ENCODE peak calls at places on chromosome 14, in five cellular contexts. One of them, this sample, is unnamed.
A peak's percentile ranks its signal among the peaks of the same experiment; 100 is the strongest.

GRCh38 chr14:95948608-95949007 is 72.0 kb downstream of the TUNAR start:
- DNase-seq in A549: no peak
- DNase-seq in Peyer's patch: no peak
- DNase-seq in body of pancreas: no peak
- DNase-seq in transverse colon: no peak
- DNase-seq in this sample: no peak

GRCh38 chr14:67477926-67478915 is 10.3 kb downstream of the TMEM229B start:
- DNase-seq in Peyer's patch: no peak
- DNase-seq in body of pancreas: no peak
- DNase-seq in transverse colon: no peak
- DNase-seq in A549: no peak
- DNase-seq in this sample: no peak

GRCh38 chr14:30988509-30988908 is 36.9 kb upstream of the AP4S1 start:
- DNase-seq in transverse colon: no peak
- DNase-seq in body of pancreas: no peak
- DNase-seq in A549: no peak
- DNase-seq in Peyer's patch: no peak
- DNase-seq in this sample: no peak

GRCh38 chr14:68513838-68514610 is 278.8 kb downstream of the ZFP36L1 start:
- DNase-seq in A549: no peak
- DNase-seq in Peyer's patch: no peak
- DNase-seq in body of pancreas: no peak
- DNase-seq in transverse colon: no peak
- DNase-seq in this sample: no peak

GRCh38 chr14:81453166-81453766 is 53.1 kb upstream of the STON2 start:
- DNase-seq in transverse colon: peak; percentile 62
- DNase-seq in Peyer's patch: no peak
- DNase-seq in A549: peak; percentile 41
- DNase-seq in body of pancreas: peak; percentile 70
- DNase-seq in this sample: peak; percentile 33

GRCh38 chr14:61033024-61033423 is 52.0 kb downstream of the SLC38A6 start:
- DNase-seq in Peyer's patch: no peak
- DNase-seq in transverse colon: no peak
- DNase-seq in A549: no peak
- DNase-seq in body of pancreas: no peak
- DNase-seq in this sample: no peak

GRCh38 chr14:40252817-40253447 is 820.7 kb upstream of the FBXO33 start:
- DNase-seq in body of pancreas: no peak
- DNase-seq in Peyer's patch: no peak
- DNase-seq in A549: no peak
- DNase-seq in transverse colon: no peak
- DNase-seq in this sample: no peak

GRCh38 chr14:33589334-33589733 is 361.5 kb downstream of the EGLN3 start:
- DNase-seq in body of pancreas: peak; percentile 59
- DNase-seq in transverse colon: no peak
- DNase-seq in A549: no peak
- DNase-seq in Peyer's patch: no peak
- DNase-seq in this sample: no peak

GRCh38 chr14:31785574-31785973 is 224.4 kb downstream of the NUBPL start:
- DNase-seq in transverse colon: no peak
- DNase-seq in Peyer's patch: no peak
- DNase-seq in body of pancreas: no peak
- DNase-seq in A549: no peak
- DNase-seq in this sample: no peak

GRCh38 chr14:77641534-77642341 is 25.3 kb upstream of the SPTLC2 start:
- DNase-seq in body of pancreas: peak; percentile 68
- DNase-seq in transverse colon: peak; percentile 76
- DNase-seq in A549: no peak
- DNase-seq in Peyer's patch: peak; percentile 78
- DNase-seq in this sample: peak; percentile 89

GRCh38 chr14:24895243-24895583 is 154.7 kb downstream of the STXBP6 start:
- DNase-seq in transverse colon: no peak
- DNase-seq in A549: no peak
- DNase-seq in body of pancreas: no peak
- DNase-seq in Peyer's patch: no peak
- DNase-seq in this sample: no peak

GRCh38 chr14:70317969-70318634 is 41.4 kb downstream of the COX16 start:
- DNase-seq in A549: peak; percentile 40
- DNase-seq in body of pancreas: peak; percentile 66
- DNase-seq in transverse colon: peak; percentile 29
- DNase-seq in Peyer's patch: no peak
- DNase-seq in this sample: no peak

GRCh38 chr14:57013987-57014386 is 203.7 kb upstream of the OTX2 start:
- DNase-seq in A549: no peak
- DNase-seq in Peyer's patch: no peak
- DNase-seq in body of pancreas: no peak
- DNase-seq in transverse colon: no peak
- DNase-seq in this sample: no peak

GRCh38 chr14:39491134-39491541 is 58.9 kb upstream of the FBXO33 start:
- DNase-seq in Peyer's patch: no peak
- DNase-seq in body of pancreas: no peak
- DNase-seq in transverse colon: no peak
- DNase-seq in A549: peak; percentile 15
- DNase-seq in this sample: no peak

GRCh38 chr14:97723321-97723720 is 926.1 kb downstream of the VRK1 start:
- DNase-seq in Peyer's patch: no peak
- DNase-seq in A549: no peak
- DNase-seq in body of pancreas: no peak
- DNase-seq in transverse colon: no peak
- DNase-seq in this sample: no peak

GRCh38 chr14:104784846-104785707 is 10.5 kb downstream of the AKT1 start:
- DNase-seq in body of pancreas: peak; percentile 62
- DNase-seq in A549: no peak
- DNase-seq in transverse colon: no peak
- DNase-seq in Peyer's patch: no peak
- DNase-seq in this sample: no peak

GRCh38 chr14:98059106-98059505 is 1212.9 kb downstream of the BCL11B start:
- DNase-seq in transverse colon: no peak
- DNase-seq in Peyer's patch: no peak
- DNase-seq in A549: no peak
- DNase-seq in body of pancreas: no peak
- DNase-seq in this sample: no peak

GRCh38 chr14:105364100-105364708 is 34.1 kb upstream of the TEX22 start:
- DNase-seq in A549: peak; percentile 20
- DNase-seq in body of pancreas: no peak
- DNase-seq in transverse colon: peak; percentile 47
- DNase-seq in Peyer's patch: no peak
- DNase-seq in this sample: no peak

GRCh38 chr14:60563113-60563512 is 54.2 kb downstream of the SIX6 start:
- DNase-seq in body of pancreas: no peak
- DNase-seq in A549: no peak
- DNase-seq in Peyer's patch: no peak
- DNase-seq in transverse colon: no peak
- DNase-seq in this sample: no peak

GRCh38 chr14:24710403-24711063 is 76.5 kb upstream of the GZMB start:
- DNase-seq in Peyer's patch: no peak
- DNase-seq in transverse colon: peak; percentile 44
- DNase-seq in body of pancreas: peak; percentile 64
- DNase-seq in A549: peak; percentile 26
- DNase-seq in this sample: peak; percentile 51

GRCh38 chr14:81684696-81685095 is 151.0 kb upstream of the SEL1L start:
- DNase-seq in A549: no peak
- DNase-seq in transverse colon: no peak
- DNase-seq in body of pancreas: no peak
- DNase-seq in Peyer's patch: no peak
- DNase-seq in this sample: no peak

GRCh38 chr14:52175982-52176502 is 91.5 kb upstream of the PTGDR start:
- DNase-seq in body of pancreas: no peak
- DNase-seq in transverse colon: peak; percentile 25
- DNase-seq in Peyer's patch: no peak
- DNase-seq in A549: no peak
- DNase-seq in this sample: no peak

GRCh38 chr14:70254476-70254961 is 65.8 kb upstream of the SLC8A3 start:
- DNase-seq in Peyer's patch: peak; percentile 71
- DNase-seq in body of pancreas: peak; percentile 84
- DNase-seq in A549: no peak
- DNase-seq in transverse colon: peak; percentile 80
- DNase-seq in this sample: peak; percentile 9

GRCh38 chr14:22766457-22767322 is at the start of gene OXA1L:
- DNase-seq in Peyer's patch: peak; percentile 94
- DNase-seq in A549: peak; percentile 92
- DNase-seq in body of pancreas: peak; percentile 99
- DNase-seq in transverse colon: peak; percentile 98
- DNase-seq in this sample: peak; percentile 99
- TF ChIP-seq POLR2A in Peyer's patch: peak; percentile 38
- TF ChIP-seq POLR2A in A549: peak; percentile 85
- TF ChIP-seq POLR2A in body of pancreas: peak; percentile 87
- TF ChIP-seq POLR2A in transverse colon: peak; percentile 70
- TF ChIP-seq POLR2A in this sample: no peak

DNA sequence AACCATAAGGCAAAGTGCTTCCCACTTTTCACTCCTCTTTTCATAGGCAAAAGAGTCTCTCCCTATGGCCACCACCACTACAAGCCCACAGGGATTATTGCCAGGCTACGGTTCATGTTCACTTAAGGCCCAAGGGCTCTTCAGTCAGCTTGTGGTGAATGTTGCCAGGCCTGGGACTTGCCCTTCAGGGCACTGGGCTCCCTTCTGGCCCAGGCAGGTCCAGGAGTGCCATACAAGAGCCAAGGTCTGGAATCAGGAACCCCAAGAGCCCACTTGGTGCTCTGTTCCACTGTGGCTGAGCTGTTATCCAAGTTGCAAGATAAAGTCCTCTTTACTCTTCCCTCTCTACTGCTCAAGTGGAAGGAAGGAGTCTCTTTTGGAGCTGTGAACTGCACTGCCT is 307.6 kb downstream of the FUT8 start:
- DNase-seq in transverse colon: no peak
- DNase-seq in Peyer's patch: no peak
- DNase-seq in A549: no peak
- DNase-seq in body of pancreas: no peak
- DNase-seq in this sample: no peak
- H3K4me1 ChIP-seq in transverse colon: no peaks in the 10 kb centered on the region
- H3K4me1 ChIP-seq in Peyer's patch: no peaks in the 10 kb centered on the region
- H3K4me1 ChIP-seq in A549: no peaks in the 10 kb centered on the region
- H3K4me1 ChIP-seq in body of pancreas: no peaks in the 10 kb centered on the region
- H3K4me1 ChIP-seq in this sample: no peaks in the 10 kb centered on the region

DNA sequence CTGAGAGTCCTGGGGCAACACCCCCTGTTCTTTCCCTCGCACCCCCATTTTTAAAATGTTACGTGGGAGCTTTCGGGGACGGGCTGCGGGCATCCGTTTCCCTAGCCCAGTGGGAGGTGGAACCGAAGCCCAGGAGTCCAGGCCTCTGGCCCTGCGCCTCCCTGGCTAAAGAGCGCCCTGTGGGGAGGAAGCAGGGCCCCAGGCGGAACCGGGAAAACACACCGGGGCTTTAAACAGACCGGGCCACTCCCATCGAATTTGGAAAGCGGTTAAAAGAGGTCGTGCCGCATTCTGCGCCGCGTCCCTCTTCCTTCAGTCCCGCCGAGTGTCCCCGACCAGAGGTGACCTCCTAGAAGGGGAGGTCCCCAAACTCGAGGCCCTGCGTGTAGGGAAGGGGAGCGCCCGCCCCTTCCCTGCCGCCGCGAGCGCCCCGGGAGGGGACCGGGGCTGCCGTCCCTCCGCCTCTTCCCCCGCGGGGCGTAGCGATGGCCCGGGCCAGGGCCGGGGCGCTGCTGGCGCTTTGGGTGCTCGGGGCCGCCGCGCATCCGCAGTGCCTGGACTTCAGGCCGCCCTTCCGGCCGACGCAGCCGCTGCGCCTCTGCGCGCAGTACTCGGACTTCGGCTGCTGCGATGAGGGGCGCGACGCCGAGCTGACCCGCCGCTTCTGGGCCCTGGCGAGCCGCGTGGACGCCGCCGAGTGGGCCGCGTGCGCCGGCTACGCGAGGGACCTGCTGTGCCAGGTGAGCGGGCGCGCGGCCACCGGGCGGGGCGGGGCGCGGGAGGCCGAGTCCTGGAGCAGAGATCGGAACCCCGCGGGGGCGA is at the start of gene HHIPL1:
- DNase-seq in A549: no peak
- DNase-seq in Peyer's patch: peak; percentile 51
- DNase-seq in body of pancreas: peak; percentile 16
- DNase-seq in transverse colon: no peak
- DNase-seq in this sample: peak; percentile 27
- TF ChIP-seq POLR2A in A549: no peak
- TF ChIP-seq POLR2A in Peyer's patch: no peak
- TF ChIP-seq POLR2A in body of pancreas: no peak
- TF ChIP-seq POLR2A in transverse colon: no peak
- TF ChIP-seq POLR2A in this sample: no peak

GRCh38 chr14:64715628-64716412 is 11.6 kb downstream of the PLEKHG3 start:
- DNase-seq in transverse colon: no peak
- DNase-seq in Peyer's patch: peak; percentile 48
- DNase-seq in A549: no peak
- DNase-seq in body of pancreas: peak; percentile 69
- DNase-seq in this sample: no peak

GRCh38 chr14:64718762-64719161 is 14.5 kb downstream of the PLEKHG3 start:
- DNase-seq in body of pancreas: peak; percentile 4
- DNase-seq in Peyer's patch: peak; percentile 39
- DNase-seq in A549: no peak
- DNase-seq in transverse colon: no peak
- DNase-seq in this sample: peak; percentile 24

GRCh38 chr14:64720190-64720589 is 16.0 kb downstream of the PLEKHG3 start:
- DNase-seq in A549: peak; percentile 91
- DNase-seq in Peyer's patch: peak; percentile 73
- DNase-seq in transverse colon: peak; percentile 81
- DNase-seq in body of pancreas: peak; percentile 75
- DNase-seq in this sample: peak; percentile 25

GRCh38 chr14:64719601-64720000 is 15.4 kb downstream of the PLEKHG3 start:
- DNase-seq in A549: no peak
- DNase-seq in body of pancreas: peak; percentile 6
- DNase-seq in transverse colon: no peak
- DNase-seq in Peyer's patch: peak; percentile 25
- DNase-seq in this sample: no peak

GRCh38 chr14:64717870-64718269 is 13.6 kb downstream of the PLEKHG3 start:
- DNase-seq in body of pancreas: peak; percentile 80
- DNase-seq in Peyer's patch: peak; percentile 48
- DNase-seq in A549: no peak
- DNase-seq in transverse colon: no peak
- DNase-seq in this sample: peak; percentile 61
- H3K4me1 ChIP-seq in body of pancreas: peaks cover 89% of the 10 kb centered on the region
- H3K4me1 ChIP-seq in Peyer's patch: no peaks in the 10 kb centered on the region
- H3K4me1 ChIP-seq in A549: peaks cover 77% of the 10 kb centered on the region
- H3K4me1 ChIP-seq in transverse colon: peaks cover 77% of the 10 kb centered on the region
- H3K4me1 ChIP-seq in this sample: peaks cover 34% of the 10 kb centered on the region

DNA sequence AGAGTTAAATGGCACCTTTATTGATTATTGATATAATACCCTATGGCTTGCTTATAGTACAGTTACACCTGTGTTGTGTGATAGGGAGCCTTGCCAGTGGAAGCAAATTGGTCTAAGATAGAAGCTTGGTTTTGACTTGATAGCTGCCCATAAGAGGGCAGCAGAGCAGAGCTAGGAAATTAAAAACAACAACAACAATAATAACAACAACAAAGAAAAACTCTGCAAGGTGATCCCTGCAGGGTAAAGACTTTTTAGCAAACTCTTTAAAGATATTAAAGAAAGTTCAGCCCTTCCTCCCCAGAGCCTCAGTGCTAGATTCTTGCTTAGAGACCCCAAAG is 18.0 kb upstream of the RNASE10 start:
- DNase-seq in A549: no peak
- DNase-seq in Peyer's patch: no peak
- DNase-seq in body of pancreas: no peak
- DNase-seq in transverse colon: no peak
- DNase-seq in this sample: no peak
- TF ChIP-seq POLR2A in A549: no peak
- TF ChIP-seq POLR2A in Peyer's patch: no peak
- TF ChIP-seq POLR2A in body of pancreas: no peak
- TF ChIP-seq POLR2A in transverse colon: no peak
- TF ChIP-seq POLR2A in this sample: no peak

This sample was measured in heart left ventricle.